ENCODE peak calls at places on chromosomes 2 and 18, in four cellular contexts. H is stomach, P is DMS79 treated with DMSO at 0.1 percent for 48 hours, M is dermis blood vessel endothelial cell. O is an unnamed sample.

GRCh38 chr2:1990724-1991123 is 246.4 kb upstream of the PXDN start:
- DNase-seq in H (no peak), P (peak; percentile 55), M (peak; percentile 48), O (peak; percentile 75)

GRCh38 chr2:45652090-45653050 is 895 bp downstream of the PRKCE start:
- DNase-seq in H (peak; percentile 36), P (peak; percentile 45), M (peak; percentile 67), O (peak; percentile 55)

GRCh38 chr18:44075038-44075437 is 605.6 kb upstream of the SETBP1 start:
- DNase-seq in H (no peak), P (no peak), M (no peak), O (no peak)

GRCh38 chr2:24894750-24895149 is 25.3 kb downstream of the ADCY3 start:
- DNase-seq in H (no peak), P (no peak), M (no peak), O (no peak)

GRCh38 chr18:25055076-25055475 is 296.9 kb downstream of the ZNF521 start:
- DNase-seq in H (no peak), P (no peak), M (peak; percentile 42), O (no peak)

GRCh38 chr2:170307052-170307451 is 129.1 kb downstream of the MYO3B start:
- DNase-seq in H (no peak), P (no peak), M (no peak), O (no peak)

GRCh38 chr18:58863539-58864145 is 1.0 kb upstream of the ZNF532 start:
- DNase-seq in H (peak; percentile 55), P (no peak), M (peak; percentile 58), O (peak; percentile 75)

GRCh38 chr2:206361407-206362045 is 81.8 kb upstream of the ADAM23 start:
- DNase-seq in H (no peak), P (no peak), M (no peak), O (no peak)

GRCh38 chr2:96353606-96354095 is 18.1 kb downstream of the NCAPH start:
- DNase-seq in H (no peak), P (no peak), M (peak; percentile 92), O (no peak)

GRCh38 chr18:24185805-24186204 is 46.9 kb downstream of the CABYR start:
- DNase-seq in H (no peak), P (no peak), M (no peak), O (no peak)

GRCh38 chr2:215528555-215528954 is 92.7 kb upstream of the FN1 start:
- DNase-seq in H (no peak), P (no peak), M (peak; percentile 96), O (no peak)

GRCh38 chr18:45399146-45399545 is 216.1 kb upstream of the SLC14A2 start:
- DNase-seq in H (no peak), P (no peak), M (no peak), O (no peak)

GRCh38 chr2:239290618-239291504 is 110.0 kb downstream of the HDAC4 start:
- DNase-seq in H (no peak), P (peak; percentile 68), M (no peak), O (peak; percentile 81)

GRCh38 chr2:235050992-235051351 is 99.2 kb downstream of the SH3BP4 start:
- DNase-seq in H (peak; percentile 96), P (peak; percentile 82), M (peak; percentile 94), O (peak; percentile 94)

GRCh38 chr2:77604953-77605947 is 83.1 kb upstream of the LRRTM4 start:
- DNase-seq in H (no peak), P (no peak), M (no peak), O (no peak)

GRCh38 chr2:235230809-235231601 is 262.8 kb upstream of the AGAP1 start:
- DNase-seq in H (no peak), P (peak; percentile 67), M (peak; percentile 29), O (no peak)

GRCh38 chr2:12980817-12981216 is 264.1 kb downstream of the TRIB2 start:
- DNase-seq in H (no peak), P (no peak), M (peak; percentile 66), O (no peak)

GRCh38 chr18:77647472-77647871 is 397.8 kb downstream of the GALR1 start:
- DNase-seq in H (no peak), P (no peak), M (no peak), O (no peak)

GRCh38 chr2:174004900-174005605 is 39.9 kb upstream of the SP3 start:
- DNase-seq in H (no peak), P (no peak), M (no peak), O (peak; percentile 61)

GRCh38 chr2:3170792-3171455 is 206.7 kb downstream of the EIPR1 start:
- DNase-seq in H (no peak), P (no peak), M (no peak), O (peak; percentile 30)

GRCh38 chr2:64214281-64215115 is 70.3 kb upstream of the PELI1 start:
- DNase-seq in H (no peak), P (no peak), M (peak; percentile 10), O (no peak)

GRCh38 chr2:205673312-205673711 is 9.0 kb upstream of the NRP2 start:
- DNase-seq in H (no peak), P (no peak), M (no peak), O (no peak)

GRCh38 chr2:217928324-217929293 is 74.2 kb downstream of the TNS1 start:
- DNase-seq in H (no peak), P (peak; percentile 81), M (peak; percentile 54), O (peak; percentile 70)

GRCh38 chr2:138202762-138203161 is 238.5 kb downstream of the HNMT start:
- DNase-seq in H (no peak), P (no peak), M (no peak), O (no peak)

GRCh38 chr2:112920923-112921532 is 10.1 kb downstream of the IL37 start:
- DNase-seq in H (no peak), P (no peak), M (peak; percentile 13), O (no peak)

GRCh38 chr2:74562126-74562775 is 7.7 kb downstream of the DOK1 start:
- DNase-seq in H (no peak), P (no peak), M (no peak), O (no peak)

GRCh38 chr2:175981546-175981945 is 20.5 kb downstream of the LNPK start:
- DNase-seq in H (no peak), P (no peak), M (no peak), O (no peak)

GRCh38 chr18:54220406-54220805 is 4.1 kb downstream of the MBD2 start:
- DNase-seq in H (no peak), P (no peak), M (no peak), O (no peak)

GRCh38 chr18:11570073-11570588 is 39.3 kb upstream of the SLC35G4 start:
- DNase-seq in H (no peak), P (no peak), M (no peak), O (no peak)

GRCh38 chr2:224956706-224957105 is 85.6 kb downstream of the DOCK10 start:
- DNase-seq in H (no peak), P (no peak), M (no peak), O (no peak)

GRCh38 chr18:26771524-26771923 is 94.0 kb downstream of the AQP4 start:
- DNase-seq in H (peak; percentile 34), P (no peak), M (no peak), O (no peak)

GRCh38 chr2:86046985-86047384 is 58.7 kb downstream of the POLR1A start:
- DNase-seq in H (no peak), P (no peak), M (peak; percentile 13), O (no peak)

GRCh38 chr2:110999626-111000025 is 121.1 kb upstream of the BCL2L11 start:
- DNase-seq in H (no peak), P (no peak), M (no peak), O (no peak)

O was measured in Right ventricle myocardium superior.